ENCODE peak calls at places on chromosomes 7 and 10, in eight cellular contexts. One of them, this sample, is unnamed. For H3K36me3, the result is how much of the 10 kb centered on the place peaks cover.

GRCh38 chr7:47690902-47691558 is 109.1 kb upstream of the TNS3 start:
- DNase-seq in fibroblast of lung: peak
- DNase-seq in thyroid gland: no peak
- DNase-seq in suprapubic skin: peak
- DNase-seq in WERI-Rb-1: no peak
- DNase-seq in psoas muscle: no peak
- DNase-seq in GM06990: no peak
- DNase-seq in bronchial epithelial cell: no peak
- DNase-seq in this sample: no peak

GRCh38 chr10:6525599-6526160 is 54.4 kb downstream of the PRKCQ start:
- DNase-seq in thyroid gland: no peak
- DNase-seq in WERI-Rb-1: no peak
- DNase-seq in fibroblast of lung: no peak
- DNase-seq in GM06990: no peak
- DNase-seq in bronchial epithelial cell: no peak
- DNase-seq in suprapubic skin: no peak
- DNase-seq in psoas muscle: no peak
- DNase-seq in this sample: no peak

GRCh38 chr7:116449950-116450349 is 49.6 kb upstream of the CAV2 start:
- DNase-seq in bronchial epithelial cell: no peak
- DNase-seq in suprapubic skin: no peak
- DNase-seq in psoas muscle: no peak
- DNase-seq in GM06990: no peak
- DNase-seq in thyroid gland: no peak
- DNase-seq in WERI-Rb-1: no peak
- DNase-seq in fibroblast of lung: peak
- DNase-seq in this sample: no peak

GRCh38 chr7:95276114-95276513 is 48.2 kb downstream of the PON1 start:
- DNase-seq in psoas muscle: no peak
- DNase-seq in WERI-Rb-1: no peak
- DNase-seq in bronchial epithelial cell: peak
- DNase-seq in fibroblast of lung: peak
- DNase-seq in thyroid gland: no peak
- DNase-seq in GM06990: no peak
- DNase-seq in suprapubic skin: no peak
- DNase-seq in this sample: no peak

GRCh38 chr7:99006739-99007424 is 128.6 kb downstream of the TRRAP start:
- DNase-seq in suprapubic skin: peak
- DNase-seq in fibroblast of lung: no peak
- DNase-seq in GM06990: no peak
- DNase-seq in WERI-Rb-1: no peak
- DNase-seq in bronchial epithelial cell: no peak
- DNase-seq in thyroid gland: no peak
- DNase-seq in psoas muscle: no peak
- DNase-seq in this sample: no peak

GRCh38 chr7:46126901-46127300 is 205.8 kb upstream of the IGFBP3 start:
- DNase-seq in fibroblast of lung: no peak
- DNase-seq in suprapubic skin: no peak
- DNase-seq in WERI-Rb-1: no peak
- DNase-seq in psoas muscle: no peak
- DNase-seq in bronchial epithelial cell: peak
- DNase-seq in GM06990: no peak
- DNase-seq in thyroid gland: no peak
- DNase-seq in this sample: no peak

GRCh38 chr7:65235586-65235985 is 138.1 kb upstream of the ZNF92 start:
- DNase-seq in bronchial epithelial cell: no peak
- DNase-seq in psoas muscle: no peak
- DNase-seq in GM06990: no peak
- DNase-seq in fibroblast of lung: no peak
- DNase-seq in WERI-Rb-1: peak
- DNase-seq in suprapubic skin: no peak
- DNase-seq in thyroid gland: no peak
- DNase-seq in this sample: no peak

GRCh38 chr7:121798896-121799295 is 74.1 kb upstream of the PTPRZ1 start:
- DNase-seq in GM06990: no peak
- DNase-seq in fibroblast of lung: peak
- DNase-seq in bronchial epithelial cell: peak
- DNase-seq in WERI-Rb-1: peak
- DNase-seq in suprapubic skin: no peak
- DNase-seq in thyroid gland: no peak
- DNase-seq in psoas muscle: no peak
- DNase-seq in this sample: no peak

GRCh38 chr10:93921338-93921737 is 27.6 kb downstream of the SLC35G1 start:
- DNase-seq in fibroblast of lung: no peak
- DNase-seq in thyroid gland: peak
- DNase-seq in WERI-Rb-1: peak
- DNase-seq in GM06990: no peak
- DNase-seq in suprapubic skin: no peak
- DNase-seq in bronchial epithelial cell: no peak
- DNase-seq in psoas muscle: no peak
- DNase-seq in this sample: no peak

DNA sequence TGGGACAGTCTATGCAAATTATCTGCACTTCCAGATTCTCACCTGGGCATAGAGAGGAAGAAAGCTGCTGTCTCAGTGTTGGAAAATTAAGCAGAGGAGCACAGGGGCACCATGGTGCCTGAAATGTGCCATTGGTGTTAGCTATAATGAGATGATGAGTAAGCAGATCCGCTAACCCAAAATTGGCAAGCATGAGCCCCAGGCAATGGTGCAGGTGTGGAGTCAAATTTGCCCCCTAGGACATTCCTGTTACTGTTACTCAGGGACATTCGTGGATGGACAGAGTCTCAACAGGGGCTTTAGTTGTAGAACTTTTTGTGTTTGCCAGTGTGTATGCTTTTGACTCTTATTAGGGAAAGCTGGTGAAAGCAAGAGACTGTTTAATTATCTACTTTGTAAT is 385.2 kb upstream of the KLF6 start:
- DNase-seq in fibroblast of lung: no peak
- DNase-seq in psoas muscle: no peak
- DNase-seq in WERI-Rb-1: no peak
- DNase-seq in GM06990: no peak
- DNase-seq in bronchial epithelial cell: no peak
- DNase-seq in thyroid gland: no peak
- DNase-seq in suprapubic skin: no peak
- DNase-seq in this sample: no peak
- TF ChIP-seq CTCF in fibroblast of lung: no peak
- TF ChIP-seq CTCF in psoas muscle: no peak
- TF ChIP-seq CTCF in WERI-Rb-1: no peak
- TF ChIP-seq CTCF in GM06990: no peak
- TF ChIP-seq CTCF in bronchial epithelial cell: no peak
- TF ChIP-seq CTCF in thyroid gland: no peak
- TF ChIP-seq CTCF in suprapubic skin: no peak
- TF ChIP-seq CTCF in this sample: no peak

GRCh38 chr10:17454181-17454800 is at the start of gene ST8SIA6:
- DNase-seq in psoas muscle: peak
- DNase-seq in bronchial epithelial cell: no peak
- DNase-seq in WERI-Rb-1: peak
- DNase-seq in fibroblast of lung: peak
- DNase-seq in thyroid gland: peak
- DNase-seq in suprapubic skin: no peak
- DNase-seq in GM06990: peak
- DNase-seq in this sample: no peak

GRCh38 chr10:17453377-17454091 is 861 bp downstream of the ST8SIA6 start:
- DNase-seq in GM06990: no peak
- DNase-seq in thyroid gland: peak
- DNase-seq in WERI-Rb-1: peak
- DNase-seq in bronchial epithelial cell: peak
- DNase-seq in suprapubic skin: peak
- DNase-seq in fibroblast of lung: peak
- DNase-seq in psoas muscle: peak
- DNase-seq in this sample: no peak

GRCh38 chr10:17454801-17455520 is 566 bp upstream of the ST8SIA6 start:
- DNase-seq in suprapubic skin: no peak
- DNase-seq in psoas muscle: no peak
- DNase-seq in GM06990: no peak
- DNase-seq in thyroid gland: no peak
- DNase-seq in WERI-Rb-1: no peak
- DNase-seq in bronchial epithelial cell: no peak
- DNase-seq in fibroblast of lung: no peak
- DNase-seq in this sample: no peak

GRCh38 chr10:17456032-17456548 is 1.7 kb upstream of the ST8SIA6 start:
- DNase-seq in bronchial epithelial cell: no peak
- DNase-seq in psoas muscle: no peak
- DNase-seq in thyroid gland: no peak
- DNase-seq in GM06990: no peak
- DNase-seq in suprapubic skin: no peak
- DNase-seq in WERI-Rb-1: no peak
- DNase-seq in fibroblast of lung: no peak
- DNase-seq in this sample: no peak

GRCh38 chr10:17457083-17457482 is 2.7 kb upstream of the ST8SIA6 start:
- DNase-seq in suprapubic skin: no peak
- DNase-seq in fibroblast of lung: no peak
- DNase-seq in psoas muscle: no peak
- DNase-seq in GM06990: no peak
- DNase-seq in WERI-Rb-1: no peak
- DNase-seq in thyroid gland: no peak
- DNase-seq in bronchial epithelial cell: no peak
- DNase-seq in this sample: no peak
- H3K4me3 ChIP-seq in suprapubic skin: no peak
- H3K4me3 ChIP-seq in fibroblast of lung: no peak
- H3K4me3 ChIP-seq in psoas muscle: no peak
- H3K4me3 ChIP-seq in GM06990: no peak
- H3K4me3 ChIP-seq in WERI-Rb-1: no peak
- H3K4me3 ChIP-seq in thyroid gland: no peak
- H3K4me3 ChIP-seq in bronchial epithelial cell: no peak
- H3K4me3 ChIP-seq in this sample: no peak

DNA sequence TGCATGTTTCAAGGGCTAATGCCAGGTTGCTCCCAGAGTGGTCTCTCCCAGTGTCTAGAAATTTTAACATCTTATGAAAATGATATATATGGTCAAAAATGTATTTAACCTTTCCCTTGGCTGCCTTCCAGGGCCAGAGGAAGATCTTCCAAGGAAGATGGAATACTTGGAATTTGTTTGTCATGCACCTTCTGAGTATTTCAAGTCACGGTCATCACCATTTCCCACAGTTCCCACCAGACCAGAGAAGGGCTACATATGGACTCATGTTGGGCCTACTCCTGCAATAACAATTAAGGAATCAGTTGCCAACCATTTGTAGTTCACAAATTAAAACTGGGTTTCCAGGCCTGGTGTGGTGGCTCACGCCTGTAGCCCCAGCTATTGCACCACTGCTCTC is 9.0 kb downstream of the GATAD1 start:
- DNase-seq in suprapubic skin: no peak
- DNase-seq in thyroid gland: no peak
- DNase-seq in GM06990: no peak
- DNase-seq in bronchial epithelial cell: no peak
- DNase-seq in psoas muscle: no peak
- DNase-seq in fibroblast of lung: peak
- DNase-seq in WERI-Rb-1: no peak
- DNase-seq in this sample: no peak
- H3K36me3 ChIP-seq in suprapubic skin: half or more
- H3K36me3 ChIP-seq in thyroid gland: half or more
- H3K36me3 ChIP-seq in GM06990: under half
- H3K36me3 ChIP-seq in bronchial epithelial cell: under half
- H3K36me3 ChIP-seq in psoas muscle: under half
- H3K36me3 ChIP-seq in fibroblast of lung: under half
- H3K36me3 ChIP-seq in WERI-Rb-1: half or more
- H3K36me3 ChIP-seq in this sample: under half

DNA sequence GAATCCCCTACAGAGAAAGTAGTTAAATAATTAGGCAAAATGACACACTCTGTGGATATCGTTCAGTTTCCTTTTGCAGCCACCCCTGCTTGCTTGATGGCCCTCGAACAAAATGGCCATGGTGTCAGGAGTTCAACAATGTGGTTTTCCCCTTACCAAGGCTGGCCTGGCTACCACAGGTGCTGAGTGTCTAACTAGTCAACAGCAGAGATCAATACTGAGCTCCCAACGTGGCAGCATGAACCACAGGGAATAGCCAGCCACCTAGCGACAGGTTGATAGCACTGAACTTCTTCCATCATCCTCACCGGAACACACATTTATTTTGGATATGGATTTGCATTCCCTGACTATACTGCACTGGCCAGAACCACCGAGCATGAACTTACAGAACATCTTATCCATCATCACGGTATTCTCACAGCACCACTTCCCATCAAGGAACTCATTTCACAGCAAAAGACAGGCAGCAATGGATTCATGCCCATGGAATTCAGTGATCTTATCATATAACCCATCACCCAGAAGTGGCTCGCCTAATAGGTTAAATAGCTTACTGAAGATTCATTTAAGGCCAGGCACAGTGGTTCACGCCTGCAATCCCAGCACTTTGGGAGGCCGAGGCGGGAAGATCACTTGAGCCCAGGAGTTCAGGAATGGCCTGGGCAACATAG is 6.3 kb downstream of the C10orf67 start:
- DNase-seq in bronchial epithelial cell: peak
- DNase-seq in GM06990: no peak
- DNase-seq in WERI-Rb-1: no peak
- DNase-seq in fibroblast of lung: peak
- DNase-seq in psoas muscle: no peak
- DNase-seq in suprapubic skin: no peak
- DNase-seq in thyroid gland: no peak
- DNase-seq in this sample: peak
- TF ChIP-seq CTCF in bronchial epithelial cell: peak
- TF ChIP-seq CTCF in GM06990: peak
- TF ChIP-seq CTCF in WERI-Rb-1: no peak
- TF ChIP-seq CTCF in fibroblast of lung: no peak
- TF ChIP-seq CTCF in psoas muscle: no peak
- TF ChIP-seq CTCF in suprapubic skin: no peak
- TF ChIP-seq CTCF in thyroid gland: no peak
- TF ChIP-seq CTCF in this sample: no peak

DNA sequence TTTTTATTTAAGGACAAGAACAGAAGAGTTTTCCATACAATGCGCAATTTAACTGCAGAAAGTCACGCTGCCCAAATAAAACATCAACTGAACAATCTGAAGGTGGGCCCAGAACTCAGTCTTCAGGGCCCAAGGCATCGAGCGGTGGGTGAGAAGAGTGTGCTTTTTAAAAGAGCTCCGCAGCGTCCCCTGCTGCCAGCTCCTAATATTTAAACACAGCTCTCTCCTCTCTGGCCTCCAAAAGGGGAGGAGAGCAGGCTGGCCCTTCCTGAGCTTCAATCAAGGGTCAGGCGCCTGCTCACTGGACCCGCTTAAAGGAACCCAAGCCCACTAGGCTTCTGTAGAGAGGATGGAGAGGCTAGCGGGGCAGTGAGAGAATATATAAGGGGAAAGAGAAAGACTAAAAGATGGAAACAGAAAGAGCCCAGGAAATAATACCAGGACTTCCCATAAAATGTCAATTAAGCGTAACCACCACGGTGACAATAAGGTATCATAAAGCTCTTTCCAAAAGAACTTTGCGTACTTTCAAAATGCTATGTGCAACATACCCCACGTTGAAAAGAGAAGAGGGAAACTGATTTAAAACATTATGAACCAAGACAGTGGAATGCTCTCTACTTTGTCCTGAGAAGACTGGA is 2.8 kb downstream of the FAM53B start:
- DNase-seq in fibroblast of lung: peak
- DNase-seq in WERI-Rb-1: peak
- DNase-seq in thyroid gland: peak
- DNase-seq in bronchial epithelial cell: peak
- DNase-seq in psoas muscle: peak
- DNase-seq in GM06990: peak
- DNase-seq in suprapubic skin: peak
- DNase-seq in this sample: no peak
- H3K4me3 ChIP-seq in fibroblast of lung: peak
- H3K4me3 ChIP-seq in WERI-Rb-1: no peak
- H3K4me3 ChIP-seq in thyroid gland: no peak
- H3K4me3 ChIP-seq in bronchial epithelial cell: peak
- H3K4me3 ChIP-seq in psoas muscle: peak
- H3K4me3 ChIP-seq in GM06990: peak
- H3K4me3 ChIP-seq in suprapubic skin: peak
- H3K4me3 ChIP-seq in this sample: no peak

GRCh38 chr10:122509323-122509722 is 48.0 kb downstream of the HTRA1 start:
- DNase-seq in GM06990: no peak
- DNase-seq in psoas muscle: no peak
- DNase-seq in suprapubic skin: no peak
- DNase-seq in WERI-Rb-1: no peak
- DNase-seq in fibroblast of lung: no peak
- DNase-seq in bronchial epithelial cell: no peak
- DNase-seq in thyroid gland: peak
- DNase-seq in this sample: no peak
- H3K36me3 ChIP-seq in GM06990: under half
- H3K36me3 ChIP-seq in psoas muscle: under half
- H3K36me3 ChIP-seq in suprapubic skin: half or more
- H3K36me3 ChIP-seq in WERI-Rb-1: under half
- H3K36me3 ChIP-seq in fibroblast of lung: under half
- H3K36me3 ChIP-seq in bronchial epithelial cell: under half
- H3K36me3 ChIP-seq in thyroid gland: under half
- H3K36me3 ChIP-seq in this sample: under half